ENCODE peak calls at places on chromosomes 4 and X, in seven cellular contexts. C, D, T, H, E, V and R are unnamed samples.

GRCh38 chr4:75142850-75143249 is 209.9 kb downstream of the PARM1 start:
- DNase-seq in V (no peak), E (no peak), C (peak), D (no peak), H (no peak), T (peak), R (no peak)

GRCh38 chr4:184100297-184100885 is 117.3 kb downstream of the ENPP6 start:
- DNase-seq in T (no peak), D (peak), V (no peak), C (no peak), H (no peak), E (peak), R (no peak)

GRCh38 chr4:114494257-114494803 is 104.3 kb upstream of the UGT8 start:
- DNase-seq in C (no peak), V (no peak), T (peak), E (no peak), H (no peak), D (no peak), R (no peak)

GRCh38 chrX:115345654-115346014 is 56.1 kb downstream of the LUZP4 start:
- DNase-seq in H (no peak), V (no peak), T (no peak), D (no peak), E (no peak), C (peak), R (no peak)

GRCh38 chr4:89894654-89895652 is at the start of gene MMRN1:
- DNase-seq in T (no peak), V (no peak), C (no peak), D (no peak), E (peak), H (no peak), R (no peak)

GRCh38 chrX:52933213-52933612 is 25.1 kb downstream of the FAM156A start:
- DNase-seq in D (no peak), C (no peak), T (no peak), V (no peak), E (no peak), H (no peak), R (no peak)

GRCh38 chr4:45120163-45120562 is 393.8 kb upstream of the GNPDA2 start:
- DNase-seq in D (no peak), V (no peak), C (no peak), E (no peak), T (peak), H (no peak), R (no peak)

GRCh38 chr4:8047837-8048678 is 108.4 kb upstream of the AFAP1 start:
- DNase-seq in V (no peak), C (no peak), T (no peak), D (no peak), H (no peak), E (no peak), R (no peak)

GRCh38 chr4:94364527-94364926 is 21.9 kb upstream of the HPGDS start:
- DNase-seq in H (no peak), T (no peak), V (no peak), C (no peak), E (no peak), D (no peak), R (no peak)

GRCh38 chr4:155616112-155616511 is 50.5 kb upstream of the GUCY1A1 start:
- DNase-seq in H (no peak), D (no peak), V (no peak), C (no peak), T (no peak), E (no peak), R (no peak)

GRCh38 chr4:179307297-179308136 is 1865.3 kb upstream of the AGA start:
- DNase-seq in D (no peak), V (peak), T (peak), C (peak), H (no peak), E (peak), R (no peak)

GRCh38 chrX:125505207-125505606 is 185.5 kb downstream of the TEX13C start:
- DNase-seq in T (peak), V (no peak), D (no peak), H (no peak), E (no peak), C (no peak), R (no peak)

GRCh38 chr4:142574306-142574705 is 271.8 kb downstream of the INPP4B start:
- DNase-seq in T (no peak), H (no peak), V (no peak), C (no peak), D (no peak), E (no peak), R (no peak)

GRCh38 chr4:140717313-140717712 is 38.9 kb downstream of the TBC1D9 start:
- DNase-seq in E (no peak), T (no peak), D (no peak), V (no peak), H (no peak), C (no peak), R (no peak)

GRCh38 chrX:151019837-151020236 is 36.7 kb downstream of the HMGB3 start:
- DNase-seq in H (no peak), D (no peak), T (peak), E (no peak), C (peak), V (peak), R (peak)

GRCh38 chrX:39766085-39766726 is 331.6 kb downstream of the BCOR start:
- DNase-seq in C (no peak), E (peak), V (no peak), H (no peak), D (no peak), T (no peak), R (no peak)

GRCh38 chr4:140884431-140885058 is 128.4 kb upstream of the TBC1D9 start:
- DNase-seq in T (peak), D (peak), H (no peak), E (peak), C (peak), V (peak), R (peak)

DNA sequence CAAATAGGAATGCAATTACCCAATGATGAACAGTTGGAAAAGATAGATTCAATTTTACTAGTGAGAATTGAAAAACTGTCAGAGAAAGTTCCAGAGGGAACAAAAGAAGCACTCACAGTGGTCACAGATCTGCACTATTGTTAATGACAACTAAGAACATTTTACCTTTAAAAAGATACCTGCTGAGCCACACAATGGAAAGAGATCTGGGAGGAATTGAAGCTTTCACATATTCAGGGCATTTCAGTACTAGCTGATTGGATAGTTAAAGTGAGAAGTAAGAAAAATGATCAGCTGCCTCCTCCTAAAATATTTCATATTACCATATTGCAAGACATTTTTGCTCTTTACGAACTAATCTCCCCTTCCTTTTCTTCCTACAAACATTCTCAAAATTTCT is 1822.2 kb downstream of the STIM2 start:
- DNase-seq in C (no peak), V (no peak), D (no peak), T (no peak), H (no peak), E (no peak), R (no peak)
- TF ChIP-seq CTCF in C (no peak), V (no peak), D (no peak), T (no peak), H (no peak), E (no peak), R (no peak)

GRCh38 chr4:87069037-87069742 is 134.4 kb downstream of the AFF1 start:
- DNase-seq in H (no peak), E (no peak), D (no peak), T (no peak), V (no peak), C (no peak), R (no peak)
- H3K4me3 ChIP-seq in H (no peak), E (peak), D (no peak), T (no peak), V (no peak), C (no peak), R (no peak)

GRCh38 chr4:11625206-11625605 is 196.5 kb upstream of the HS3ST1 start:
- DNase-seq in V (no peak), C (no peak), H (no peak), D (no peak), E (no peak), T (no peak), R (no peak)

GRCh38 chr4:11622961-11623725 is 194.4 kb upstream of the HS3ST1 start:
- DNase-seq in D (no peak), V (no peak), E (no peak), H (no peak), T (peak), C (no peak), R (no peak)

GRCh38 chr4:11624370-11624769 is 195.7 kb upstream of the HS3ST1 start:
- DNase-seq in T (peak), E (no peak), D (no peak), H (no peak), C (no peak), V (no peak), R (no peak)

GRCh38 chr4:11626046-11626445 is 197.4 kb upstream of the HS3ST1 start:
- DNase-seq in D (no peak), H (no peak), E (no peak), V (no peak), T (peak), C (no peak), R (no peak)

DNA sequence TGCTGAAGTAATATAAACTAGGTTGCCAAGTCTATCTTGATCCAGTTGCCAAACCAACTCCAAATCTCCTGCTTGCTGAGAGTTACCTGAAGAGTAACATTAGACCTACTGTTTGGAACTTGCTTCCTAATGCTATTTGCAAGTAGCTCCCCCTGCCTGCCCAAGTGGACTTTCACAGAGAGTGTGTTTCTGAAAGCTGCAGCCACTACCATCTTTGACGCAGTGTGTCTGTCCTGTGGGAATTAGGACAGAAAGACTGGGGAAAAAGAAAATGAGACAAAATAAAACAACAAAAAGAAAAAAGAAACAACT is 195.0 kb upstream of the HS3ST1 start:
- DNase-seq in D (peak), V (no peak), C (no peak), E (no peak), H (no peak), T (peak), R (no peak)
- TF ChIP-seq CTCF in D (peak), V (peak), C (peak), E (peak), H (no peak), T (no peak), R (peak)

DNA sequence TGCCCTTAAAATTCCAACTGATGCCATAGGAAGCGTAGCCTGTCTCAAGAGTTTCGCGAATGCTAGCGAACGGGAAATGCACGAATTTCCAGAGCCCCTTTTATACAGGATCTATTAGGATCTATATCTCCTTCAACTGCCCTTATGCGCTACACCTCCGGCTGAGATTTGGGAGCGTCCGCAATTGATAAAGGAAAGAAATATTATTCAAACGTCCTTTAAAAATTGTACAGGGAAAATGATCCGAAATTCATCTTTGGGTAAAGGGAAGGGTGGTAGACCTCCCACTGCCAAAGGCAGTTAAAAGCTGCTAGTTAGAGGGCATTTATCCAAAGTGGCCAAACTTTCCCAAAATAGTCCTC is 609 bp downstream of the NR3C2 start:
- DNase-seq in H (no peak), E (no peak), C (no peak), D (no peak), T (no peak), V (no peak), R (no peak)
- H3K4me3 ChIP-seq in H (peak), E (peak), C (peak), D (peak), T (peak), V (peak), R (peak)

DNA sequence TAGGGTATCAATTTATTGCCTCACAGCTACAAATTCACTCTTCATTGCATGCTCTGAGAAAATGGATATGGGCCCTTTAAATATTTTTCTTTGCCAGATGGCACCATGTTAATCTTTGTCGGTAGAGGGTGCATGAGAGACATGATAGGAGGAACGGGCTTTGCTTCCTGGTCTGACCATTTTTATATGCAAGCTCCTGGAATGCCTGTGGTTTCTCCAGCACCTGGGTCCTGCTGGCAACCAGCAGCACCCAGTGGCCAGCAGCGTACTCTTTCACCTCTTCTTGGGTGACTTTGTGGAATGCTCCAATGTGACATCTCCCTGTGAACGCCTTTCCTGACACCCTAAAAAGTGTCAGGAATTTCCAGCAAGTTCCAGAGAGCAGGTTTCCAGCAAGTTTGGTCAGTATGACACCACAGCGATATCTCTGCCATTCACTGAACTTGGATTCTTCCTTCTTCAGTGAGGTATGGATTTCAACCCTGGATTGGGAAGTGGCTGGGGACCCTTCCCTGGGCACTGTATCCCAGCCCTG is 140.3 kb upstream of the PGRMC2 start:
- DNase-seq in T (peak), V (peak), C (peak), E (no peak), H (no peak), D (peak), R (peak)
- TF ChIP-seq CTCF in T (peak), V (peak), C (peak), E (no peak), H (no peak), D (peak), R (peak)

GRCh38 chr4:3035674-3036073 is 38.7 kb downstream of the HTT-AS start:
- DNase-seq in E (no peak), T (no peak), D (no peak), V (no peak), C (no peak), H (no peak), R (no peak)

GRCh38 chr4:3040447-3041191 is 33.7 kb downstream of the HTT-AS start:
- DNase-seq in D (no peak), H (no peak), V (no peak), E (no peak), C (no peak), T (no peak), R (no peak)

GRCh38 chr4:3036131-3036952 is 38.0 kb downstream of the HTT-AS start:
- DNase-seq in C (no peak), T (no peak), E (no peak), V (no peak), D (no peak), H (no peak), R (no peak)

GRCh38 chr4:3039706-3040366 is 34.5 kb downstream of the HTT-AS start:
- DNase-seq in T (no peak), V (no peak), C (no peak), H (no peak), E (no peak), D (no peak), R (no peak)

DNA sequence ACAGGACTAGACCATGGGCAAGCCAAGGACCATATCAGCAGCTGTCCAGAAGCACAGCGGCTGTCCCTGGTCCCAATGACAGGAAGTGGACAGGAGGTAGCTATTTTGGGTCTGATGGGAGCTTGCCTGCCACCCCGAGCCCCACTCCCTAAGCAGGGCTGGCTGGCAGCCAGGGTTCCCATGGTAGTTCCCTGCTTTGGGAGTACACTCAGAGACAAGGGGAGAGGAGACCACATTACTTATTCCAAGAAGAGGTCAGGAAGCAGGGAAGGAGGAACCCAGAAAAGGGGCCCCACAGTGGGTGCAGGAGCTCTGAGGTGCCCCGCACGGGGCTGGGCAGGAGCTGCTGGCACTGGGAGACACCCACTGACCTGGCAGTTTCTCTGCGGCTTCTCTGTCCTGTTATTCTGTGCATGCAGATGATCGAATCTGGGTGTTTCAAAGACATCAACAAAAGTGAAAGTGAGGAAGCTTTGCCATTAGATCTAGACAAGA is 36.3 kb downstream of the HTT-AS start:
- DNase-seq in D (no peak), C (no peak), V (no peak), H (no peak), E (no peak), T (no peak), R (no peak)
- H3K4me3 ChIP-seq in D (peak), C (no peak), V (peak), H (peak), E (no peak), T (no peak), R (no peak)

GRCh38 chrX:122119361-122119760 is 1064.7 kb upstream of the GRIA3 start:
- DNase-seq in D (no peak), H (no peak), E (no peak), C (no peak), V (no peak), T (no peak), R (no peak)

GRCh38 chrX:122115604-122116003 is 1068.2 kb downstream of the GLUD2 start:
- DNase-seq in C (no peak), D (no peak), H (no peak), V (no peak), E (no peak), T (no peak), R (no peak)

GRCh38 chrX:122113896-122114295 is 1066.5 kb downstream of the GLUD2 start:
- DNase-seq in V (no peak), H (no peak), D (no peak), T (no peak), E (no peak), C (no peak), R (no peak)

DNA sequence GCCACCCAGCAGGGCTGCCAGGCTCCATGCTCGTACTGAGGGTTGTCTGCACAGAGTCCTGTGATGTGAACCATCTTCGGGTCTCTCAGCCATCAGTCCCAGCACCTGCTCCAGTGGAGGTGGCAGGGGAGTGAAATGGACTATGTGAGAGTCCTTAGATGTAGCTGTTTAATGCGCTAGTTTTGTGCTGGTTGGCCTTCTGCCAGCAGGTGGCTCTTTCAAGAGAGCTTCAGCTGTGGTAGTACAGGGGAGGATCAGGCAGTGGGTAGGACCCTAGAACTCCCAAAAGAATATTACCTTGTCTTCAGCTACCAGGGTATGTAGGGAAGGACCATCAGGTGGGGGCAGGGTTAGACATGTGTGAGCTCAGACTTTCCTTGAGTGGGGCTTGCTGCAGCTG is 1066.0 kb downstream of the GLUD2 start:
- DNase-seq in C (no peak), T (no peak), E (no peak), V (no peak), D (no peak), H (no peak), R (no peak)
- TF ChIP-seq CTCF in C (no peak), T (no peak), E (no peak), V (no peak), D (no peak), H (no peak), R (no peak)